ENCODE peak calls at places on chromosomes 3 and 15, in four cellular contexts. A, N, O and G are unnamed samples.

GRCh38 chr3:132443421-132443820 is 26.1 kb downstream of the DNAJC13 start:
- DNase-seq in A (peak; percentile 34), N (no peak), O (no peak), G (no peak)

GRCh38 chr3:169104541-169104940 is 559.0 kb downstream of the MECOM start:
- DNase-seq in N (peak; percentile 69), O (no peak), A (peak; percentile 62), G (no peak)

GRCh38 chr3:159649951-159650350 is 338.7 kb upstream of the IL12A start:
- DNase-seq in A (no peak), N (no peak), O (no peak), G (no peak)

GRCh38 chr3:127652246-127652995 is 20.3 kb upstream of the ABTB1 start:
- DNase-seq in A (peak; percentile 65), O (no peak), N (peak; percentile 65), G (peak; percentile 58)

GRCh38 chr3:168040624-168041208 is 55.0 kb downstream of the GOLIM4 start:
- DNase-seq in A (peak; percentile 37), O (no peak), N (peak; percentile 90), G (peak; percentile 57)

GRCh38 chr3:53083949-53084309 is 38.1 kb upstream of the SFMBT1 start:
- DNase-seq in O (no peak), N (no peak), A (no peak), G (no peak)

GRCh38 chr3:187919018-187919417 is 173.8 kb upstream of the BCL6 start:
- DNase-seq in N (no peak), O (no peak), A (no peak), G (no peak)

GRCh38 chr15:38147246-38147645 is 105.4 kb upstream of the SPRED1 start:
- DNase-seq in N (no peak), O (no peak), A (no peak), G (no peak)

GRCh38 chr15:49621327-49622210 is 721 bp downstream of the DTWD1 start:
- DNase-seq in O (no peak), A (peak; percentile 25), N (peak; percentile 32), G (no peak)

GRCh38 chr3:190089711-190090110 is 31.0 kb downstream of the P3H2 start:
- DNase-seq in A (no peak), N (no peak), O (no peak), G (no peak)

GRCh38 chr3:49132437-49133225 is at the start of gene LAMB2:
- DNase-seq in O (peak; percentile 30), A (peak; percentile 89), N (peak; percentile 76), G (peak; percentile 67)